ENCODE peak calls at places on chromosome 22, in ten cellular contexts. S is A549, R is HepG2, E is tibial nerve, K is suprapubic skin, C is ovary, N is stomach, G is K562, A is SK-N-SH, Q is sigmoid colon. Z is an unnamed sample.

GRCh38 chr22:46053563-46054090 is 76.7 kb upstream of the WNT7B start:
- DNase-seq in Q (peak), C (peak), S (peak), N (peak), R (no peak), E (no peak), A (peak), K (peak), G (peak), Z (peak)

GRCh38 chr22:22043296-22044078 is 60.9 kb upstream of the TOP3B start:
- DNase-seq in N (no peak), E (no peak), Q (no peak), A (no peak), K (no peak), C (no peak), S (no peak), R (no peak), G (no peak), Z (no peak)

GRCh38 chr22:26619510-26619909 is 1.7 kb upstream of the CRYBB1 start:
- DNase-seq in S (no peak), G (peak), R (no peak), Q (no peak), N (no peak), E (no peak), C (no peak), K (no peak), A (no peak), Z (no peak)

GRCh38 chr22:37270928-37271650 is 11.2 kb upstream of the CYTH4 start:
- DNase-seq in Q (no peak), E (no peak), G (no peak), S (no peak), C (no peak), N (no peak), A (no peak), R (no peak), K (no peak), Z (no peak)

GRCh38 chr22:29061773-29062172 is at the start of gene C22orf31:
- DNase-seq in S (no peak), E (no peak), C (no peak), N (no peak), R (no peak), G (no peak), K (no peak), Q (peak), A (no peak), Z (no peak)

GRCh38 chr22:30270841-30271240 is 4.2 kb upstream of the OSM start:
- DNase-seq in R (no peak), N (peak), A (no peak), G (peak), C (no peak), E (peak), K (no peak), S (no peak), Q (peak), Z (peak)

GRCh38 chr22:35661377-35661937 is 13.2 kb downstream of the APOL6 start:
- DNase-seq in A (no peak), R (no peak), Q (no peak), C (no peak), E (no peak), G (no peak), S (no peak), K (no peak), N (no peak), Z (no peak)

GRCh38 chr22:49084203-49084602 is 743.5 kb downstream of the BRD1 start:
- DNase-seq in C (no peak), R (no peak), S (no peak), K (no peak), N (no peak), A (no peak), Q (peak), E (no peak), G (peak), Z (no peak)

GRCh38 chr22:26648011-26648497 is 9.3 kb upstream of the MIAT start:
- DNase-seq in A (peak), R (no peak), C (no peak), G (no peak), K (no peak), N (no peak), Q (no peak), S (no peak), E (no peak), Z (peak)

GRCh38 chr22:29320546-29320945 is 5.0 kb upstream of the RASL10A start:
- DNase-seq in E (no peak), N (no peak), G (no peak), Q (no peak), A (no peak), S (no peak), R (peak), C (no peak), K (no peak), Z (no peak)

GRCh38 chr22:47323518-47323917 is 561.1 kb downstream of the TBC1D22A start:
- DNase-seq in G (no peak), R (no peak), E (no peak), N (no peak), A (no peak), Q (no peak), C (no peak), S (no peak), K (no peak), Z (no peak)

GRCh38 chr22:50139843-50140415 is 30.6 kb upstream of the PANX2 start:
- DNase-seq in G (no peak), C (no peak), E (no peak), K (peak), Q (no peak), N (no peak), S (no peak), R (peak), A (no peak), Z (no peak)

GRCh38 chr22:50696799-50697561 is 24.4 kb downstream of the SHANK3 start:
- DNase-seq in G (peak), R (no peak), C (peak), S (peak), K (peak), A (peak), E (no peak), Q (peak), N (no peak), Z (no peak)

GRCh38 chr22:40628354-40629042 is 8.0 kb downstream of the MRTFA start:
- DNase-seq in S (no peak), E (no peak), Q (no peak), C (no peak), G (no peak), K (no peak), N (no peak), R (no peak), A (no peak), Z (no peak)

GRCh38 chr22:39208013-39208680 is 36.6 kb downstream of the PDGFB start:
- DNase-seq in R (no peak), Q (peak), G (no peak), N (no peak), E (no peak), K (peak), C (no peak), S (no peak), A (no peak), Z (no peak)

GRCh38 chr22:46090051-46090591 is 60.2 kb upstream of the PPARA start:
- DNase-seq in R (no peak), A (no peak), E (no peak), Q (peak), S (no peak), N (peak), C (peak), G (no peak), K (no peak), Z (peak)

GRCh38 chr22:47374273-47374771 is 611.9 kb downstream of the TBC1D22A start:
- DNase-seq in E (no peak), R (no peak), K (peak), C (no peak), G (no peak), A (no peak), Q (peak), S (no peak), N (no peak), Z (no peak)

GRCh38 chr22:49330421-49331222 is 497.1 kb downstream of the BRD1 start:
- DNase-seq in A (no peak), C (no peak), N (peak), G (no peak), Q (peak), K (peak), S (no peak), R (no peak), E (no peak), Z (peak)

GRCh38 chr22:45504703-45505341 is 2.1 kb downstream of the FBLN1 start:
- DNase-seq in K (no peak), R (no peak), C (peak), Q (no peak), G (no peak), A (peak), E (peak), S (no peak), N (no peak), Z (no peak)

GRCh38 chr22:22948651-22949611 is 61.3 kb downstream of the IGLL5 start:
- DNase-seq in N (no peak), E (no peak), A (no peak), R (no peak), G (no peak), Q (no peak), S (no peak), K (peak), C (no peak), Z (no peak)

GRCh38 chr22:39715778-39716495 is 145.4 kb downstream of the CACNA1I start:
- DNase-seq in S (no peak), R (no peak), Q (no peak), A (no peak), G (no peak), N (no peak), C (no peak), K (no peak), E (no peak), Z (no peak)

GRCh38 chr22:36238348-36239149 is 778 bp downstream of the APOL2 start:
- DNase-seq in G (peak), K (no peak), E (peak), N (no peak), R (no peak), A (peak), S (no peak), Q (no peak), C (peak), Z (peak)

GRCh38 chr22:41367039-41367679 is 14.6 kb upstream of the TEF start:
- DNase-seq in S (peak), N (peak), R (peak), E (peak), C (peak), K (peak), G (peak), A (peak), Q (peak), Z (peak)

GRCh38 chr22:21100149-21101032 is 54.6 kb downstream of the LRRC74B start:
- DNase-seq in G (no peak), N (no peak), C (no peak), R (no peak), A (no peak), S (no peak), E (no peak), K (peak), Q (no peak), Z (no peak)

GRCh38 chr22:26464312-26464711 is 19.3 kb downstream of the HPS4 start:
- DNase-seq in S (no peak), C (no peak), A (no peak), K (no peak), Q (no peak), R (no peak), N (no peak), E (peak), G (no peak), Z (no peak)

GRCh38 chr22:38503021-38503420 is 3.1 kb downstream of the DDX17 start:
- DNase-seq in S (no peak), G (no peak), R (no peak), K (no peak), Q (no peak), A (no peak), N (no peak), E (no peak), C (no peak), Z (no peak)

GRCh38 chr22:28410050-28410816 is 269.4 kb downstream of the TTC28 start:
- DNase-seq in N (no peak), S (no peak), C (no peak), E (no peak), Q (no peak), K (no peak), G (no peak), A (no peak), R (no peak), Z (no peak)

GRCh38 chr22:37484115-37485005 is 1.8 kb downstream of the MFNG start:
- DNase-seq in N (peak), E (peak), G (no peak), A (no peak), S (no peak), R (no peak), Q (peak), K (no peak), C (no peak), Z (peak)

GRCh38 chr22:47369431-47370015 is 607.1 kb downstream of the TBC1D22A start:
- DNase-seq in C (no peak), R (no peak), S (no peak), K (peak), Q (no peak), N (peak), G (no peak), E (no peak), A (no peak), Z (no peak)

GRCh38 chr22:35930933-35931332 is 97.7 kb downstream of the RBFOX2 start:
- DNase-seq in C (no peak), K (no peak), N (no peak), A (peak), R (peak), S (peak), G (peak), E (peak), Q (no peak), Z (no peak)

GRCh38 chr22:50326959-50327710 is at the start of gene DENND6B:
- DNase-seq in S (peak), C (peak), N (peak), Q (peak), E (peak), R (peak), K (no peak), G (peak), A (peak), Z (peak)

GRCh38 chr22:41856484-41856883 is 23.6 kb downstream of the SREBF2 start:
- DNase-seq in Q (no peak), G (no peak), S (no peak), R (no peak), A (no peak), N (no peak), K (no peak), E (no peak), C (no peak), Z (peak)

GRCh38 chr22:34760276-34761008 is 305.5 kb upstream of the ISX start:
- DNase-seq in S (no peak), Q (no peak), G (no peak), R (no peak), N (no peak), E (no peak), K (no peak), A (no peak), C (no peak), Z (no peak)

GRCh38 chr22:48695731-48696305 is 1131.9 kb downstream of the BRD1 start:
- DNase-seq in N (no peak), Q (no peak), R (no peak), K (no peak), A (no peak), C (no peak), E (no peak), G (no peak), S (no peak), Z (no peak)

GRCh38 chr22:27307545-27308279 is 493.8 kb downstream of the MN1 start:
- DNase-seq in R (no peak), E (no peak), N (no peak), A (no peak), S (no peak), C (no peak), G (no peak), K (no peak), Q (no peak), Z (no peak)

GRCh38 chr22:43004362-43005035 is 10.4 kb downstream of the PACSIN2 start:
- DNase-seq in Q (no peak), S (no peak), C (no peak), K (no peak), A (no peak), N (no peak), R (peak), G (no peak), E (no peak), Z (peak)

GRCh38 chr22:43000441-43001175 is 14.3 kb downstream of the PACSIN2 start:
- DNase-seq in G (no peak), S (no peak), Q (peak), R (no peak), N (no peak), E (no peak), C (no peak), A (no peak), K (no peak), Z (no peak)

GRCh38 chr22:43002198-43002577 is 12.8 kb downstream of the PACSIN2 start:
- DNase-seq in G (no peak), C (no peak), S (no peak), E (no peak), K (no peak), R (no peak), Q (peak), N (no peak), A (no peak), Z (no peak)

GRCh38 chr22:43005106-43005505 is 9.8 kb downstream of the PACSIN2 start:
- DNase-seq in R (no peak), Q (no peak), C (no peak), N (no peak), S (no peak), A (no peak), E (no peak), G (no peak), K (no peak), Z (no peak)

DNA sequence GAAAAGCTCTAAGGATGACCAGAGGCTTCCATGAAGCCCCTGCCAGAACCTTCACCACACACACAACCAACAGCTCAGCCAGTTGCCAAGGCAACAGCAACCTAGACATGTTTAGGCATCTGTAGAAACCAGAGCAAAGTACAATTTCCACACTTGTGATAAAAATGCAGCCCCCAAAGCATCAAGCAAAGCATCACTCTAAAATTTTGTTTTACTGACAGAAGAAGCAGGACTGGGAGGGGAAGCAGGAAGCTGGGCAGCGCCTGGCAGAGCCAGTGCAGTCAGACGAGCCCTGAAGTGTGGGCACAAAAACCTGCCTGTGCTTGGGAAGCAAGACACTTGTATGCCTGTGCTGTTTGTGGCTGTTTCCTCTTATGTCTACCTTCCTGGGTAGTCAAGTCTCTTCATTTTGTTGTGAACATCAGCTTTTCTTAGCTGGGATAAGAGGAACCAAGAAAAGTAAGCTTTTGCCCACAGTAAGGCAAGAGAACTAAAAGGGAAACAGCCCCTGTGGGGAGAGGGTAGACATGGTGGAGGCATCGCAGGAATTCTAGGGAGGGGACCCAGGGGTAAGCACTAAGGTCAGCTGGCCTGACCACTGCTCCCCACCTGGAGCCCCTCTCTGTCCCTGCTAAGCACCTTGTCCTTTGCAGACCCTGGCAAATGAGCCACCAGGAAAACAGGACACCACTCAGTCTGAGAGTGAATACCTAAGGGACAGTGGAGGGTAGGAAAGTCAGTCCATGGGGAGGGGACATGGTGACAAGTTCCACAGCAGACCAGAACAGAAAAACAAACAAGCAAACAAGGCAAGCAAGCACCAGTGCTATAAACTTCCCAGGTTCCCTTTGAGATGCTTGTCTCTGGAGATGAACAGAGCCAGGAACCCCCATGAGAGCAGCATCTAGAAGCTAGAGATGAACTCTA is 13.4 kb downstream of the PACSIN2 start:
- DNase-seq in S (no peak), Q (peak), G (no peak), A (no peak), K (no peak), E (no peak), R (peak), N (no peak), C (no peak), Z (no peak)
- TF ChIP-seq EP300 in S (no peak), Q (no peak), G (no peak), A (no peak), K (no peak), E (no peak), R (no peak), N (no peak), C (no peak), Z (no peak)

DNA sequence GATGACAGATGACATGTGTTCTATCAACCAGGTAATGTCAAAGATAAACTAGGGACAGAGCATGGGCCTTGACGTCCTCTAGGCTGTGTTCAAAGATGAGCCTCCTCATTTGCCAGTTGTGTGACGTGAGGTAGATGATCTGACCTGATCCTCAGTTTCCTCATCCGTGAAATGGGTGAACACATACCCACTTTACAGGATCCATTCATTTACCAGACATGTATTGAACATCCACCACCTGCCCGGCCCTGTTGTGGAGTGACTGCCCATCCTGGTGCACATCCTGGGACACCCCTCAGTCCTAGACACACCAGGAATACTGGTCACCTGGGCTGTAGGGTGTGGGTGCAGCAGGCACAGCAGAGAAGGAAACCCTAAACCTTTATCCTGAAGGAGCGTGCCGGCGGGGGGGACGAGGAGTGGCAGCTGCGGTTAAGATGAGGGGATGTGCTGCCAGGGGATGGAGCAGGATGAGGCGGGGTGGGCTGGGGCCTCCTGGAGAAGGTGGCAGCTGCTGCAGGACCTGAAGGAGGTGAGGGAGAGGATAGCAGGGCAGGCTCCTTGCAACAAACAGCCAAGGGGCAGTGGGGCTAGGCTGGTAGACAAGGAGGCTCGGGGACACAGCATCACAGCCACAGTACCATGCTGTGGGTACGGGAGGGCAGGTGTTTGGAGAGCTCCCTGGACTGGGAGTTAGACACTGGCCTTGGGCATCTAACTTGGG is 8.4 kb downstream of the CLDN5 start:
- DNase-seq in C (no peak), E (no peak), N (no peak), A (no peak), K (no peak), Q (no peak), G (no peak), R (no peak), S (no peak), Z (no peak)
- TF ChIP-seq EP300 in C (no peak), E (no peak), N (no peak), A (no peak), K (no peak), Q (no peak), G (no peak), R (no peak), S (no peak), Z (no peak)

GRCh38 chr22:24107668-24108067 is 73.6 kb upstream of the SUSD2 start:
- DNase-seq in A (no peak), K (peak), N (peak), R (no peak), E (peak), Q (peak), G (no peak), C (peak), S (no peak), Z (peak)

GRCh38 chr22:24108073-24108472 is 73.2 kb upstream of the SUSD2 start:
- DNase-seq in A (no peak), C (no peak), K (no peak), N (no peak), E (no peak), R (no peak), S (no peak), Q (no peak), G (no peak), Z (no peak)

GRCh38 chr22:24109649-24110048 is 71.6 kb upstream of the SUSD2 start:
- DNase-seq in S (no peak), E (no peak), Q (no peak), K (no peak), G (no peak), R (no peak), A (no peak), C (no peak), N (no peak), Z (peak)

GRCh38 chr22:24115247-24116207 is 65.8 kb upstream of the SUSD2 start:
- DNase-seq in G (no peak), R (no peak), Q (no peak), A (no peak), N (no peak), C (no peak), S (no peak), K (no peak), E (no peak), Z (no peak)

GRCh38 chr22:24112188-24112587 is 69.1 kb upstream of the SUSD2 start:
- DNase-seq in Q (no peak), G (no peak), C (no peak), N (no peak), A (no peak), E (no peak), R (no peak), S (no peak), K (no peak), Z (no peak)
- TF ChIP-seq EP300 in Q (no peak), G (no peak), C (no peak), N (no peak), A (no peak), E (no peak), R (no peak), S (no peak), K (no peak), Z (no peak)

DNA sequence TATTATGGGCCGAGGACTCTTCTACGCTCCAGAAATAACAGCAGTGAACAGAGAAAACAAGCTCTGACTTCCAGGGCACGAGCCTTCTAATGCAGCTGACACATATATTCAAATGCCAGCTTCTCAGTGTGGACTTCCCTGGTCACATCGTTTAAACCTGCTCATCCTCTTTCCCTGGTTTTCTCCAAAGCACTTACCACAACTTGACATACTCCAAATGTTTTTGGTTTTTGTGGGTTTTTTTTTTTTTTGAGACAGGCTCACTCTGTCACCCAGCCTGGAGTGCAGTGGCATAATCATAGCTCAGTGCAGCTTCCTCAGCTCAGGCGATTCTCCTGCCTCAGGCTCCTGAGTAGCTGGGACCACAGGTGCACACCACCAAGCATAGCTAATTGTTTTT is 105.5 kb downstream of the MICAL3 start:
- DNase-seq in G (no peak), S (no peak), R (no peak), N (no peak), E (no peak), Q (peak), C (no peak), A (no peak), K (peak), Z (no peak)
- TF ChIP-seq EP300 in G (no peak), S (no peak), R (no peak), N (no peak), E (no peak), Q (no peak), C (no peak), A (no peak), K (no peak), Z (no peak)